ENCODE peak calls at places on chromosomes 7 and 10, in nine cellular contexts. L is Panc1; W is CD4-positive, alpha-beta T cell; M is Calu3; N is tibial nerve; T is fibroblast of pulmonary artery; B is cardiac muscle cell; G is AG10803; I is mesothelial cell of epicardium. Y is an unnamed sample.

GRCh38 chr10:37975407-37975991 is 948 bp downstream of the ZNF25 start:
- DNase-seq in B (peak; percentile 0), N (peak; percentile 7), M (no peak), W (no peak), I (no peak), T (no peak), G (peak; percentile 25), L (no peak), Y (no peak)

GRCh38 chr7:148222716-148223115 is 367.9 kb upstream of the C7orf33 start:
- DNase-seq in L (no peak), M (no peak), B (no peak), T (no peak), I (no peak), N (no peak), G (peak; percentile 11), W (no peak), Y (no peak)

GRCh38 chr7:142776206-142776844 is 5.6 kb downstream of the PRSS2 start:
- DNase-seq in B (no peak), W (no peak), T (peak; percentile 83), M (no peak), N (no peak), I (no peak), L (no peak), G (peak; percentile 63), Y (no peak)

GRCh38 chr10:218753-219152 is 83.5 kb downstream of the ZMYND11 start:
- DNase-seq in B (no peak), T (no peak), W (no peak), G (peak; percentile 72), N (no peak), L (no peak), M (no peak), I (no peak), Y (no peak)

GRCh38 chr10:51244739-51245138 is 170.5 kb downstream of the PRKG1 start:
- DNase-seq in N (no peak), I (no peak), M (no peak), G (peak; percentile 83), B (peak; percentile 37), W (no peak), L (no peak), T (peak; percentile 86), Y (no peak)

GRCh38 chr10:49605177-49605938 is 4.8 kb upstream of the SLC18A3 start:
- DNase-seq in M (no peak), T (no peak), G (no peak), B (no peak), I (no peak), L (no peak), W (no peak), N (no peak), Y (no peak)

GRCh38 chr10:105840288-105840770 is 1199.2 kb downstream of the SORCS3 start:
- DNase-seq in N (no peak), W (no peak), T (peak; percentile 3), G (no peak), M (no peak), B (no peak), I (no peak), L (no peak), Y (no peak)

GRCh38 chr7:130274983-130275649 is 8.5 kb downstream of the CPA2 start:
- DNase-seq in I (no peak), B (peak; percentile 55), M (no peak), G (no peak), W (no peak), N (no peak), T (no peak), L (no peak), Y (no peak)

GRCh38 chr10:103246328-103246727 is 641 bp downstream of the RPEL1 start:
- DNase-seq in T (no peak), B (no peak), N (no peak), M (no peak), I (no peak), G (no peak), W (no peak), L (no peak), Y (no peak)

GRCh38 chr10:75231672-75232581 is 3.8 kb downstream of the COMTD1 start:
- DNase-seq in W (no peak), T (no peak), M (no peak), G (no peak), N (no peak), L (no peak), I (no peak), B (no peak), Y (no peak)

GRCh38 chr7:13687500-13687899 is 302.0 kb downstream of the ETV1 start:
- DNase-seq in G (no peak), N (no peak), M (no peak), I (no peak), T (no peak), L (no peak), W (no peak), B (peak; percentile 9), Y (no peak)

GRCh38 chr7:150663802-150664494 is 21.6 kb upstream of the GIMAP2 start:
- DNase-seq in B (no peak), T (no peak), W (no peak), N (no peak), M (no peak), I (no peak), G (no peak), L (no peak), Y (no peak)

GRCh38 chr7:108413782-108414492 is 42.3 kb downstream of the NRCAM start:
- DNase-seq in N (no peak), T (peak; percentile 50), W (no peak), L (no peak), M (no peak), G (no peak), I (no peak), B (no peak), Y (no peak)

GRCh38 chr7:74006451-74007259 is 21.3 kb upstream of the ELN start:
- DNase-seq in M (no peak), G (no peak), B (no peak), N (no peak), W (no peak), T (peak; percentile 46), I (no peak), L (no peak), Y (no peak)

GRCh38 chr10:25557136-25557535 is 376.9 kb upstream of the MYO3A start:
- DNase-seq in M (no peak), T (peak; percentile 50), B (no peak), W (no peak), G (no peak), N (no peak), I (no peak), L (no peak), Y (no peak)

GRCh38 chr10:86500846-86501245 is 20.7 kb downstream of the WAPL start:
- DNase-seq in I (no peak), L (no peak), N (no peak), W (no peak), T (peak; percentile 23), M (no peak), B (no peak), G (peak; percentile 31), Y (no peak)

GRCh38 chr10:101217450-101218281 is 11.6 kb downstream of the LBX1 start:
- DNase-seq in T (peak; percentile 45), W (no peak), I (peak; percentile 62), B (peak; percentile 89), N (no peak), M (peak; percentile 48), L (no peak), G (peak; percentile 22), Y (no peak)

GRCh38 chr10:78623577-78624215 is 445.1 kb upstream of the ZMIZ1 start:
- DNase-seq in L (peak; percentile 76), N (no peak), W (no peak), I (no peak), T (peak; percentile 45), B (peak; percentile 61), M (peak; percentile 69), G (peak; percentile 72), Y (no peak)

GRCh38 chr10:6600224-6600987 is 20.3 kb upstream of the PRKCQ start:
- DNase-seq in G (no peak), B (no peak), L (no peak), W (peak; percentile 19), T (no peak), N (no peak), M (no peak), I (no peak), Y (no peak)

GRCh38 chr10:3068968-3069737 is 1.8 kb downstream of the PFKP start:
- DNase-seq in G (peak; percentile 13), W (peak; percentile 33), N (no peak), T (peak; percentile 31), B (peak; percentile 66), M (peak; percentile 45), I (no peak), L (no peak), Y (no peak)
- TF ChIP-seq CTCF in G (no peak), W (no peak), N (no peak), T (no peak), B (no peak), M (no peak), I (no peak), L (no peak), Y (no peak)

GRCh38 chr10:90718185-90718584 is 139.7 kb downstream of the HTR7 start:
- DNase-seq in T (peak; percentile 23), L (no peak), W (no peak), G (no peak), M (no peak), N (no peak), I (no peak), B (peak; percentile 6), Y (no peak)
- TF ChIP-seq CTCF in T (peak; percentile 25), L (peak; percentile 44), W (no peak), G (no peak), M (no peak), N (no peak), I (no peak), B (peak; percentile 26), Y (no peak)

GRCh38 chr10:133611079-133611478 is 15.5 kb downstream of the FRG2B start:
- DNase-seq in G (no peak), W (no peak), B (no peak), M (no peak), N (no peak), I (no peak), L (no peak), T (no peak), Y (no peak)

GRCh38 chr10:133613699-133614098 is 12.9 kb downstream of the FRG2B start:
- DNase-seq in G (no peak), T (no peak), N (no peak), I (no peak), B (no peak), L (no peak), W (no peak), M (no peak), Y (no peak)

GRCh38 chr10:133608855-133609254 is 17.7 kb downstream of the FRG2B start:
- DNase-seq in N (no peak), W (no peak), L (no peak), M (peak; percentile 4), I (no peak), B (peak; percentile 0), G (peak; percentile 25), T (peak; percentile 16), Y (no peak)
- TF ChIP-seq CTCF in N (peak; percentile 23), W (no peak), L (no peak), M (peak; percentile 19), I (no peak), B (peak; percentile 43), G (peak; percentile 63), T (peak; percentile 45), Y (no peak)

DNA sequence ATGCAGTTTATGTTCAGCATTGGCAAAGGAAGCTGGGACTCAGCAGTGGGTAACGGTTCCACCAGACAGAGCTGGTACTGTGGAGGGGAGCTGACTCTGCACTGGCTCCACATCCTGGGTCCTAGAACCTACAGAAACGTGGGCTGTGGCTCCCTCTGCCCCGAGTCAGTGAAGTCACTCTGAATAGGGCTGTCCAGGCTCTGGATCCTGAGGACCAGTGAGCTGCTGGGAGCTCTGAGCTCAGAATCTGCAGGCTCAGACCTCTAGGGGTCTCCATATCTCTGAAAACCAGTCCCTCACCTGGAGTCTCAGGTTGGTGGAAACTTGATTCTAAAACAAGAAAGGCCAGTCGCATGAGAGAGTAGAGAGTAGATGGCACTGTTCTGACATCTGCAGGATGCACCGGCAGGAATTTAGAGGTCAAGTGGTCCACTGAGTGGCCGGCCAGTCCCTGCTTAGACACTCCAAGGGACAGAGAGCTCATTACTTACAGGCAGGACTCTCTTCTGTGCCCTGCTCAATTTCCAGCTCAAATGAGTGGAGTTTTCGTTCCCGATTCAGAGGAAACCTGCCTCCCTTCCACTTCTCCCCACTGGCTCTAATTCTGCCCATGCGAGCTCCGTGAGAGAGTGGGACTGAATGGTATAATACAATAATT is 18.6 kb downstream of the NPFFR1 start:
- DNase-seq in B (peak; percentile 62), W (no peak), T (no peak), M (peak; percentile 58), L (no peak), I (no peak), G (no peak), N (no peak), Y (no peak)
- TF ChIP-seq CTCF in B (peak; percentile 26), W (no peak), T (peak; percentile 26), M (peak; percentile 40), L (peak; percentile 73), I (no peak), G (no peak), N (peak; percentile 13), Y (no peak)